ENCODE peak calls at places on chromosomes 7 and 10, in four cellular contexts. B, U, C and M are unnamed samples.

GRCh38 chr10:44960482-44961230 is 1.1 kb downstream of the RASSF4 start:
- DNase-seq in B (peak), U (no peak), C (no peak), M (no peak)

GRCh38 chr7:140326116-140326928 is 72.0 kb downstream of the SLC37A3 start:
- DNase-seq in B (peak), U (peak), C (peak), M (peak)

GRCh38 chr7:156993021-156993924 is 17.2 kb downstream of the MNX1 start:
- DNase-seq in B (no peak), U (peak), C (no peak), M (no peak)

GRCh38 chr7:51366930-51367613 is 50.5 kb upstream of the COBL start:
- DNase-seq in B (peak), U (peak), C (peak), M (peak)

GRCh38 chr7:143362126-143362961 is at the start of gene FAM131B:
- DNase-seq in B (no peak), U (no peak), C (peak), M (peak)

GRCh38 chr10:103125323-103126267 is 67.5 kb downstream of the NT5C2 start:
- DNase-seq in B (no peak), U (peak), C (peak), M (no peak)

GRCh38 chr7:33706666-33707194 is 198.6 kb upstream of the BMPER start:
- DNase-seq in B (no peak), U (no peak), C (no peak), M (peak)

GRCh38 chr10:131839351-131839750 is 61.5 kb upstream of the PPP2R2D start:
- DNase-seq in B (no peak), U (no peak), C (no peak), M (no peak)

GRCh38 chr7:30596043-30596641 is 1.5 kb downstream of the GARS1 start:
- DNase-seq in B (peak), U (peak), C (peak), M (no peak)

GRCh38 chr7:108102913-108103312 is 27.2 kb downstream of the LAMB4 start:
- DNase-seq in B (no peak), U (no peak), C (no peak), M (no peak)

GRCh38 chr7:1663243-1663642 is 6.8 kb upstream of the ELFN1 start:
- DNase-seq in B (no peak), U (no peak), C (no peak), M (no peak)

GRCh38 chr7:6186578-6186977 is 85.8 kb downstream of the CYTH3 start:
- DNase-seq in B (no peak), U (no peak), C (no peak), M (peak)

GRCh38 chr10:44756235-44756634 is 154.9 kb upstream of the TMEM72 start:
- DNase-seq in B (no peak), U (peak), C (no peak), M (peak)

GRCh38 chr10:59079386-59080226 is 96.8 kb upstream of the PHYHIPL start:
- DNase-seq in B (no peak), U (peak), C (no peak), M (peak)

GRCh38 chr10:31100662-31101061 is 69.0 kb upstream of the ZNF438 start:
- DNase-seq in B (no peak), U (no peak), C (no peak), M (no peak)
- H3K4me3 ChIP-seq in B (no peak), U (no peak), C (no peak), M (no peak)

GRCh38 chr10:34157501-34157900 is 657.6 kb downstream of the PARD3 start:
- DNase-seq in B (no peak), U (peak), C (no peak), M (peak)
- TF ChIP-seq CTCF in B (no peak), U (no peak), C (no peak), M (no peak)

GRCh38 chr10:69572159-69573055 is 815 bp downstream of the NEUROG3 start:
- DNase-seq in B (no peak), U (no peak), C (no peak), M (no peak)
- H3K4me3 ChIP-seq in B (no peak), U (no peak), C (peak), M (no peak)

GRCh38 chr10:79001082-79001885 is 67.5 kb upstream of the ZMIZ1 start:
- DNase-seq in B (no peak), U (peak), C (no peak), M (peak)
- TF ChIP-seq CTCF in B (no peak), U (no peak), C (no peak), M (no peak)

GRCh38 chr7:112938895-112939588 is 147.6 kb downstream of the GPR85 start:
- DNase-seq in B (peak), U (peak), C (peak), M (no peak)

GRCh38 chr7:112940314-112940732 is 146.3 kb downstream of the GPR85 start:
- DNase-seq in B (no peak), U (no peak), C (no peak), M (no peak)

GRCh38 chr7:112933598-112933997 is 143.4 kb upstream of the TMEM168 start:
- DNase-seq in B (no peak), U (no peak), C (no peak), M (no peak)

GRCh38 chr7:112939589-112940313 is 146.9 kb downstream of the GPR85 start:
- DNase-seq in B (peak), U (peak), C (peak), M (peak)

GRCh38 chr7:112937651-112938390 is 147.6 kb upstream of the TMEM168 start:
- DNase-seq in B (no peak), U (peak), C (no peak), M (no peak)
- H3K4me3 ChIP-seq in B (peak), U (peak), C (no peak), M (peak)

GRCh38 chr7:115754226-115754625 is 276.3 kb downstream of the TFEC start:
- DNase-seq in B (no peak), U (no peak), C (no peak), M (no peak)

GRCh38 chr7:115749924-115750323 is 280.6 kb downstream of the TFEC start:
- DNase-seq in B (no peak), U (peak), C (no peak), M (no peak)

GRCh38 chr7:115747174-115747573 is 283.4 kb downstream of the TFEC start:
- DNase-seq in B (no peak), U (peak), C (no peak), M (peak)

DNA sequence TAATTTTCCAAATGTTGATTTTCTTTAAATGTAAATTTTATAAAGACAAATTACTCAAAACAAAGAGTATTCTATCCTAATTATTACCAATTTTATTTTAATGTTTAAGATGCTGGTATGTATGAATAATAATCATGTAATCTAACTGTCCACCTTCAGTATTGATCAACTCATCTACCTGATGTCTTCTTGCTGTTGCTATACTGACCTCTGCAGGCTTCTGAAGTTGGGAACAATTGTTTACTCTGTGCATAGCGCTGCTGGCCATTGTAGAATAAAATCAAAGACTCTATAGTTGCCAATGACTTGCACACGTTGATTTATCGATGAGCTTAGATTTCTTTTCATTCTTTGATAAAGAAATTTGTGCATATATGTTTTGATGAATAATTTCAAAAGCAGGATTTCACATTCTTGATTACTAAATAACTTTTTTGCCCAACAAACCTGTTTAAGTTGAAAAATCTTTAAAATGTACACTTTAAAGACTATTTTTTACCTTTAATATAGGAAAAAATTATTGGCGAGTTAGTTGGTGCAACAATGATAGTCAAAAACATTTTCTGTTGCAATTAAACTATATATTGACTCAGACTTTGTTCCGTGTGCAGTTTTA is 282.3 kb downstream of the TFEC start:
- DNase-seq in B (no peak), U (peak), C (peak), M (peak)
- TF ChIP-seq CTCF in B (peak), U (peak), C (peak), M (peak)

DNA sequence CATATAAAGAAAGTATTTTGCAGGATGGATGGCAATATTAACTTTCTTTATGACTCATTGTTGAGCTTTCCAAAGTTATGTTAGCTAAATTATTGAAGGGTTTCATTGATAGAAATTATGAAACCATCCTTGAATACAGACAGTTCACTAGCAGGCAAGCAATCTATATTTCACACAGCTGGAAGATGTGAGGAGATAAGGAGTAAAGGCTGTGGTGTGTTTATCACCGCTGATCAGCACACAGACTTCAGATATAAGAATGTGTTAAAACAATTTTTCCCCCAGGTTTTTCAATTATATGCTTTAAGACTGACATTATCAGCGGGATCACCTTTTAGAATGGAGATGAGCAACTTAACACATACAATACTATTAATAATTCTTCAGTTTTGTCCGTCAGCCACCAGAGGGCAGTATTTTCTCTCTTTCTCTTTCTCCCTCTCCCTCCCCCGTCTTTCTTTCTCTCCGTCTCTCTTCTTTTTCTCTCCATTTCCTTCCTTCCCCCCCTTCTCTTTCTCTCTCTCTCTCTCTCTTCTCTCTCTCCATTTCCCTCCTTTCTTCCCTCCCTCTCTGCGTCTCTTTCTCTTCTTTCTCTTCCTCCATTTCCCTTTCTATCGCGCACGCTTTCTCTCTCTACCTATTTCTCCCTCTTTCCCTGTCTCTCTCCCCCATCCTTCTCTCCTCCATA is 62.9 kb upstream of the FAM171A1 start:
- DNase-seq in B (peak), U (peak), C (no peak), M (peak)
- H3K4me3 ChIP-seq in B (no peak), U (peak), C (peak), M (peak)